ENCODE peak calls at places on chromosomes 12 and 14, in six cellular contexts. Q, Y, U, O, I and W are unnamed samples.

GRCh38 chr12:105053116-105053572 is 31.1 kb downstream of the ALDH1L2 start:
- DNase-seq in O (peak; percentile 65), I (peak; percentile 73), U (peak; percentile 87), Q (peak; percentile 78), Y (peak; percentile 81), W (peak; percentile 77)

GRCh38 chr14:24903337-24903736 is 146.6 kb downstream of the STXBP6 start:
- DNase-seq in U (no peak), O (no peak), Q (no peak), Y (no peak), I (no peak), W (peak; percentile 66)

GRCh38 chr14:64826845-64827244 is 52.9 kb downstream of the SPTB start:
- DNase-seq in Y (no peak), I (no peak), O (no peak), U (no peak), Q (no peak), W (peak; percentile 45)

GRCh38 chr12:5798242-5799015 is 146.6 kb downstream of the ANO2 start:
- DNase-seq in Y (no peak), O (no peak), Q (no peak), I (no peak), U (no peak), W (no peak)

GRCh38 chr14:27945512-27945911 is 821.1 kb upstream of the FOXG1 start:
- DNase-seq in O (no peak), Q (no peak), Y (no peak), U (no peak), I (no peak), W (no peak)

GRCh38 chr12:120235369-120236123 is 30.0 kb downstream of the PXN start:
- DNase-seq in U (no peak), Q (no peak), Y (no peak), O (no peak), I (no peak), W (no peak)

GRCh38 chr12:61694214-61694613 is 566.0 kb upstream of the USP15 start:
- DNase-seq in U (no peak), I (no peak), Q (no peak), O (no peak), Y (no peak), W (no peak)

GRCh38 chr12:66596189-66596588 is 82.7 kb downstream of the GRIP1 start:
- DNase-seq in I (no peak), Q (no peak), O (no peak), Y (no peak), U (no peak), W (peak; percentile 63)

GRCh38 chr14:102584871-102585869 is 7.3 kb upstream of the RCOR1 start:
- DNase-seq in Y (no peak), U (no peak), O (no peak), Q (no peak), I (peak; percentile 26), W (no peak)

GRCh38 chr14:75479770-75480600 is 42.3 kb upstream of the BATF start:
- DNase-seq in Q (no peak), U (no peak), Y (no peak), I (no peak), O (no peak), W (no peak)

GRCh38 chr12:12719496-12719895 is 2.3 kb downstream of the CDKN1B start:
- DNase-seq in I (no peak), U (no peak), O (no peak), Q (no peak), Y (no peak), W (no peak)

GRCh38 chr14:71076472-71076871 is 169.2 kb downstream of the PCNX1 start:
- DNase-seq in U (no peak), I (no peak), Y (no peak), O (no peak), Q (no peak), W (no peak)

GRCh38 chr14:66600416-66600815 is 92.5 kb downstream of the GPHN start:
- DNase-seq in Y (no peak), O (no peak), Q (no peak), U (no peak), I (no peak), W (peak; percentile 89)

GRCh38 chr14:90986510-90986909 is 73.9 kb downstream of the RPS6KA5 start:
- DNase-seq in Q (no peak), Y (no peak), O (no peak), U (no peak), I (no peak), W (no peak)

GRCh38 chr12:82973601-82974000 is 286.9 kb downstream of the TMTC2 start:
- DNase-seq in Q (no peak), I (no peak), Y (no peak), O (no peak), U (no peak), W (no peak)

GRCh38 chr14:96086032-96086431 is 46.9 kb downstream of the C14orf132 start:
- DNase-seq in O (no peak), Y (no peak), U (no peak), I (no peak), Q (no peak), W (peak; percentile 74)